ENCODE peak calls at places on chromosomes 3 and 15, in nine cellular contexts. L, C, P, B, O, S, X, W and R are unnamed samples.

GRCh38 chr15:55267401-55268053 is 22.1 kb downstream of the RAB27A start:
- DNase-seq in L (no peak), C (no peak), P (no peak), B (peak), O (no peak), S (no peak), X (no peak), W (peak), R (no peak)

GRCh38 chr3:14550181-14550580 is 10.0 kb upstream of the GRIP2 start:
- DNase-seq in L (no peak), C (no peak), P (no peak), B (no peak), O (no peak), S (no peak), X (no peak), W (no peak), R (no peak)

GRCh38 chr15:82570721-82571519 is 30.7 kb upstream of the RPS17 start:
- DNase-seq in L (no peak), C (peak), P (no peak), B (no peak), O (no peak), S (no peak), X (no peak), W (no peak), R (peak)

GRCh38 chr3:56885879-56886647 is 84.3 kb upstream of the ARHGEF3 start:
- DNase-seq in L (no peak), C (no peak), P (no peak), B (no peak), O (no peak), S (no peak), X (no peak), W (no peak), R (no peak)

GRCh38 chr3:189756651-189757078 is 125.5 kb downstream of the TP63 start:
- DNase-seq in L (no peak), C (no peak), P (no peak), B (no peak), O (no peak), S (no peak), X (no peak), W (no peak), R (no peak)

GRCh38 chr15:99016680-99017321 is 9.2 kb upstream of the PGPEP1L start:
- DNase-seq in L (no peak), C (no peak), P (no peak), B (no peak), O (peak), S (no peak), X (no peak), W (peak), R (peak)

GRCh38 chr15:42010434-42010833 is 10.4 kb downstream of the PLA2G4E start:
- DNase-seq in L (no peak), C (no peak), P (no peak), B (no peak), O (peak), S (no peak), X (peak), W (no peak), R (no peak)

GRCh38 chr3:194255252-194256039 is 95.7 kb downstream of the CPN2 start:
- DNase-seq in L (no peak), C (peak), P (peak), B (peak), O (no peak), S (peak), X (peak), W (peak), R (no peak)

GRCh38 chr3:34216713-34217346 is 418.4 kb downstream of the PDCD6IP start:
- DNase-seq in L (no peak), C (no peak), P (no peak), B (no peak), O (no peak), S (no peak), X (no peak), W (no peak), R (no peak)

GRCh38 chr15:87118424-87118823 is 1038.8 kb downstream of the AGBL1 start:
- DNase-seq in L (no peak), C (no peak), P (no peak), B (no peak), O (no peak), S (no peak), X (no peak), W (no peak), R (no peak)

GRCh38 chr3:18389108-18389733 is 35.9 kb downstream of the SATB1 start:
- DNase-seq in L (peak), C (no peak), P (no peak), B (no peak), O (peak), S (no peak), X (no peak), W (no peak), R (no peak)

GRCh38 chr3:59675495-59675894 is 625.7 kb upstream of the CFAP20DC start:
- DNase-seq in L (no peak), C (no peak), P (no peak), B (no peak), O (no peak), S (no peak), X (no peak), W (no peak), R (no peak)

GRCh38 chr3:31165399-31165860 is 271.0 kb upstream of the GADL1 start:
- DNase-seq in L (no peak), C (no peak), P (no peak), B (peak), O (no peak), S (no peak), X (no peak), W (no peak), R (no peak)

GRCh38 chr15:92527197-92527596 is 128.4 kb downstream of the FAM174B start:
- DNase-seq in L (no peak), C (peak), P (no peak), B (no peak), O (no peak), S (no peak), X (no peak), W (peak), R (no peak)

GRCh38 chr3:153970735-153971347 is 150.3 kb upstream of the ARHGEF26 start:
- DNase-seq in L (no peak), C (no peak), P (no peak), B (no peak), O (no peak), S (no peak), X (no peak), W (no peak), R (no peak)

GRCh38 chr3:100053929-100054620 is 60.2 kb downstream of the FILIP1L start:
- DNase-seq in L (no peak), C (no peak), P (no peak), B (no peak), O (no peak), S (no peak), X (no peak), W (no peak), R (no peak)

GRCh38 chr15:56930663-56931313 is 12.3 kb downstream of the TCF12 start:
- DNase-seq in L (no peak), C (no peak), P (no peak), B (no peak), O (no peak), S (no peak), X (no peak), W (no peak), R (no peak)

GRCh38 chr3:150385296-150386242 is 22.5 kb upstream of the TSC22D2 start:
- DNase-seq in L (no peak), C (no peak), P (no peak), B (no peak), O (no peak), S (no peak), X (peak), W (no peak), R (no peak)
- TF ChIP-seq CTCF in L (no peak), C (no peak), P (no peak), B (no peak), O (no peak), S (no peak), X (no peak), W (no peak), R (no peak)

GRCh38 chr3:113254171-113254947 is 43.0 kb downstream of the BOC start:
- DNase-seq in L (no peak), C (peak), P (no peak), B (no peak), O (no peak), S (no peak), X (no peak), W (no peak), R (no peak)

GRCh38 chr3:113255854-113256615 is 44.7 kb downstream of the BOC start:
- DNase-seq in L (no peak), C (no peak), P (no peak), B (no peak), O (no peak), S (no peak), X (no peak), W (no peak), R (no peak)

GRCh38 chr3:113258311-113258710 is 47.0 kb downstream of the BOC start:
- DNase-seq in L (no peak), C (no peak), P (no peak), B (no peak), O (no peak), S (no peak), X (no peak), W (no peak), R (no peak)

GRCh38 chr3:113252553-113252952 is 41.2 kb downstream of the BOC start:
- DNase-seq in L (no peak), C (peak), P (no peak), B (no peak), O (no peak), S (no peak), X (no peak), W (no peak), R (no peak)

DNA sequence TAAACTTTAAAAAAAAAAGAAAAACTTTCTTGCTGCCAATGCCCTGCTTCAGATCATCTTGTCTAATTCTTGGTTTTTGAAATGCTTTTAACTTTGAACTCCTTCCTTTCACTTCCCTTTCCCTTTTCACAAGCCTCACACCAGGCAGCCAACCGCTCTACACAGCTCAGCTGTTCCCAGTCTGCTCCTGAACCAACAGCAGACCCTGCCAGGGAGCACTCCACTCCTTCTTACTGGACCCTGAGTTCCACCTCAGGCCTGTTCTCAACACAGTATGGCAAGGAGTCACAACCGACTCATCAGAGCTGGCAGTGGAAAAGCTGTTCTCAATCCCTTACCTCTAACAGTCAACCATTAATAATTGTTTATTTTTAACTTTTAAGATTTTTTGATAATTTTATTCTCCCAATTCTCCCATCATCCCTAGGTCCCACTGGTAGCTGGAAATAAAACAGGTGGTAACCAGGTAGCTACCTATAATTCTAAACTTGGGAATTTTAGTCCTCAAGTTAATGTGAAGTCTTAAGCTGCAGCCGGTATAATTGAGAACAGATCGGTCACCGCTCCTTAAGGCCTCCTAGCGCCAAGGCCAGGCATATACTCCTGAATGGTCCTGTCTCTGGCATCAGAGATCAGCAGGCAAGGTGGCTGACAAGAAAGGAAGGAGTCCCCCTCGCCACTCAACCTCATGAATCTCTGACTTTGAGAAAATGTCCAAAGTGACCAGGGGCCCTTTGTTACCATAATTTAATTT is 43.9 kb downstream of the BOC start:
- DNase-seq in L (no peak), C (peak), P (no peak), B (no peak), O (no peak), S (no peak), X (no peak), W (no peak), R (no peak)
- TF ChIP-seq CTCF in L (no peak), C (no peak), P (no peak), B (no peak), O (no peak), S (no peak), X (no peak), W (no peak), R (no peak)

GRCh38 chr15:74451322-74451721 is 9.6 kb downstream of the UBL7 start:
- DNase-seq in L (no peak), C (no peak), P (no peak), B (no peak), O (no peak), S (no peak), X (no peak), W (no peak), R (no peak)

GRCh38 chr15:74449643-74450205 is 11.2 kb downstream of the UBL7 start:
- DNase-seq in L (no peak), C (peak), P (no peak), B (no peak), O (no peak), S (no peak), X (no peak), W (no peak), R (no peak)

GRCh38 chr15:74445816-74446763 is 12.3 kb upstream of the SEMA7A start:
- DNase-seq in L (no peak), C (peak), P (no peak), B (no peak), O (no peak), S (no peak), X (no peak), W (no peak), R (no peak)

GRCh38 chr15:74451861-74452835 is 8.8 kb downstream of the UBL7 start:
- DNase-seq in L (no peak), C (no peak), P (no peak), B (no peak), O (no peak), S (no peak), X (no peak), W (no peak), R (no peak)

DNA sequence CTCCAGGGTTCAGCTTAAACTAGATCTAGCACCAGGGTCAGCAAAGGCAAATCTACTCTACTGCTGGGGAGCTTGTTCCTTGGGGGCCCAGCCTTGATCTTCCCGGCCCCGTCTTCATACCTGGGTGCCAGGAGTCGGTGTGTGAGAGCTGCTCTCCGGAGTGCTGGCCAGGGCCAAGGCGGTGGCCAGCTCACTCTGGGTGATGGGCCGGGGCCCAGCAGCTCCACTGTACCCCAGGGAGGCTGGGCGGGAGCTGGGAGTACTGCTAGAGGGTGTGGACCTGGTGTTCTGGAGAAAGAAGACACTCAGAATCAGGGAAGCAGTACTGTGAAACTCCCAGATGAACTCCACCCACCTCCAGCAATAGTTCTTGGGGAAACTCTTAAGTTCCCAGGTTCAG is 11.9 kb downstream of the UBL7 start:
- DNase-seq in L (no peak), C (no peak), P (no peak), B (no peak), O (no peak), S (no peak), X (no peak), W (no peak), R (no peak)
- TF ChIP-seq CTCF in L (no peak), C (no peak), P (no peak), B (no peak), O (no peak), S (no peak), X (no peak), W (no peak), R (no peak)

DNA sequence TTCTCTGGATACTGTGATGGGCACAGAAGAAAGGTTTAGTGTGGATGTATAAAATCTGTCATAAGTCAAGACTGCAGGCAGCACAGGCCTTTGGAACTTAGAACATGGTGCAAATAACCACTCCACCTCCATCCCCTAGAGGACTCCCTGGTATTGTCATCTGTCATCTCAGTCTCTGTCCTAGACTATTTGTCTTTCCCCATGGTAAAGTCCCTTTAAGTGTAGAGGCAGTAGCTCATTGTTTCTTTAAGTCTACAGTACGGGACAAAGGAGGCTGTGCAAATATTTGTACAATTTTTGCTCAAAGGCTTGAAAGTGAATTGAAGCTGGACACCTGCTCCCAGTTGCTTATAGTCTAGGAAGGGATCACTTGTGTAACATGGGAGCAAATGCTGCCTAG is 3.2 kb upstream of the PXYLP1 start:
- DNase-seq in L (no peak), C (no peak), P (no peak), B (no peak), O (no peak), S (no peak), X (no peak), W (no peak), R (no peak)
- TF ChIP-seq CTCF in L (no peak), C (no peak), P (no peak), B (no peak), O (no peak), S (no peak), X (no peak), W (no peak), R (no peak)

GRCh38 chr15:51401065-51401780 is 59.8 kb downstream of the GLDN start:
- DNase-seq in L (no peak), C (no peak), P (no peak), B (no peak), O (no peak), S (no peak), X (no peak), W (no peak), R (peak)

GRCh38 chr15:51405646-51406194 is 64.3 kb downstream of the GLDN start:
- DNase-seq in L (no peak), C (no peak), P (no peak), B (no peak), O (no peak), S (peak), X (no peak), W (no peak), R (peak)

GRCh38 chr15:51401872-51402517 is 60.5 kb downstream of the GLDN start:
- DNase-seq in L (peak), C (no peak), P (no peak), B (peak), O (no peak), S (peak), X (no peak), W (peak), R (peak)

GRCh38 chr15:51403946-51404695 is 62.7 kb downstream of the GLDN start:
- DNase-seq in L (no peak), C (no peak), P (no peak), B (no peak), O (no peak), S (peak), X (no peak), W (no peak), R (peak)

DNA sequence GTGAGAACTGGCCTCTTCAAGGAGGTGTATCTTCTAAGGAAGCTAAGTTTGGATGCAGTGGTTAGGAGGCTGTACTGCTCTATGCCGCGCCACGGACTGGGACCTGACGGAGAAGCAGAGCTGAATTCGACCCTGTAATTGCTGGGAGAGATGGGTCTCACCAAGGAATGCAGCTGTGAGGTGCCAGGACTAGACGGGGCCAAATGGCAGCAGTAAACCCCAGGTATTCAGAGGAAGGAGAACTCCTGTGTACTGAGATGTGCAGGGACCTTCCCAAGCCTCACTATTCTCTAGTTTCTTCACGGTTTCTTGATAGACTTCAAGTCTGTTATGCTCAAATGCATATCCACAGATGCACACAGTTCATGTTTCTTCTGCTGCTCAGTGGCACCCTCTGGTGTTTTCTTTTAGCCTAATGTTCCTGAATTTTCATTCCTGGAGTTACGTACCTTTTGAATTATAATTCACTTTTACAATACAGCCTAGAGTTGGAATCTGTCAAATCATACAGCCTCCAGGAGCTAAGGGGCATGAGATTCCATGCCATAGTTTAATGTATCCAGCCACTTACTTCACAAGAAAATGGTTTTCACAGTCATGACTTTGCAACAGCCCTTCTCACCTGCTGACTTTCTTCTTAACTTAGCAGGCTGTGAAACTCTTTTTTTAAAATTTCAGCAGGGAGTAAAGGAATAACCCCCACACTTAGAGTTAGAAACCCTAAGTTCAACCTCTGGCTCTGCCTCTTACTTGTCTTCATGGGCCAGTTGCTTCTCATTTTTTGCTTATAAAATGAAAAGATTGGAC is 61.8 kb downstream of the GLDN start:
- DNase-seq in L (peak), C (no peak), P (no peak), B (no peak), O (peak), S (peak), X (no peak), W (no peak), R (peak)
- TF ChIP-seq CTCF in L (no peak), C (no peak), P (peak), B (peak), O (peak), S (peak), X (peak), W (peak), R (peak)

GRCh38 chr3:150528359-150528797 is 17.9 kb downstream of the SERP1 start:
- DNase-seq in L (no peak), C (no peak), P (no peak), B (no peak), O (no peak), S (no peak), X (no peak), W (no peak), R (no peak)
- TF ChIP-seq CTCF in L (peak), C (no peak), P (no peak), B (peak), O (no peak), S (no peak), X (peak), W (peak), R (peak)

GRCh38 chr3:127822836-127823589 is 698 bp upstream of the MGLL start:
- DNase-seq in L (peak), C (peak), P (no peak), B (peak), O (peak), S (peak), X (no peak), W (peak), R (no peak)
- TF ChIP-seq CTCF in L (no peak), C (peak), P (no peak), B (peak), O (no peak), S (peak), X (peak), W (peak), R (peak)

DNA sequence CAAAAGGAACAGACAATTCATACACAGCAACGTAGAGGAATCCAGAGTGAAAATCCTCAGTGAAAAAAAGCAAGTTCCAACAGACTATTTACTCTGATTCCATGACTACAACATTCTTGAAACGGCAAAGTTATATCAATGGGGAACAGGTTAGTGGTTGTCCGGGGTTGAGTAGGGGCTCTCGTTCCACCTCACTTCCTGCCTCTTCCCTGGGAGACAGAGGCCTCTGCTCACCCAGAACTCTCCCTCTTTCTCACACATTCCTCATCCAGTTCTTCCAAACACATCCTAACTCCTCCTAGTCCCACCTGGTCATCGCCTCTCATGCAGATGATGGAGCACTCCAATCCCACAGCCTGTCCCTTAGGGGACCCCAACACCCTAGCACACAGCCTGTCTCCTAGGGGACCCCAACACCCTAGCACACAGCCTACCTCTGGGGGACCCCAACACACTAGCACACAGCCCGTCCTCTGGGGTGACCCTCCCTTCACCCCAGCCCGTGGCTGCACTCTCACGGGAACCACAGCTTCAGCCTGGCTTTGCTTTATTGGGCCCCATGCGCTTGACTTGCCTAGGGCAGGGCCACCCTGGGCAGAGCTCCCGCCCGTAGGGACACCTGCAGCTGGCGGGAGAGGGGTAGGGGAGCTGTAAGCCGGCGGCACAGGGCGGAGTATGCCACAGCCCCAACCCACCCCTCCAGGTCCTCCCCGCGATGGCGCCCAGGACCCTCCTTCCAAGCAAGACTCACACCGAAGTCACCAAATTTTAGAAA is 5.2 kb downstream of the OCA2 start:
- DNase-seq in L (no peak), C (no peak), P (no peak), B (no peak), O (no peak), S (peak), X (no peak), W (no peak), R (no peak)
- TF ChIP-seq CTCF in L (no peak), C (no peak), P (no peak), B (no peak), O (no peak), S (no peak), X (no peak), W (no peak), R (no peak)